ENCODE peak calls at places on chromosomes 13 and 19, in eight cellular contexts. A is astrocyte, D is epithelial cell of proximal tubule, W is cardiac muscle cell, S is Peyer's patch, M is psoas muscle, G is upper lobe of right lung, B is astrocyte of the cerebellum. Q is an unnamed sample.

GRCh38 chr13:97849305-97849704 is 104.2 kb upstream of the IPO5 start:
- DNase-seq in A (peak; percentile 18), D (peak; percentile 13), W (peak; percentile 19), S (no peak), M (no peak), G (no peak), B (no peak), Q (peak; percentile 63)

GRCh38 chr19:16259385-16260159 is 61.9 kb downstream of the AP1M1 start:
- DNase-seq in A (no peak), D (no peak), W (no peak), S (peak; percentile 90), M (no peak), G (no peak), B (no peak), Q (no peak)

GRCh38 chr13:48068036-48068435 is 26.9 kb downstream of the MED4 start:
- DNase-seq in A (no peak), D (no peak), W (no peak), S (no peak), M (no peak), G (no peak), B (no peak), Q (no peak)

GRCh38 chr19:6223461-6224307 is 56.1 kb downstream of the MLLT1 start:
- DNase-seq in A (no peak), D (no peak), W (no peak), S (no peak), M (peak; percentile 33), G (no peak), B (no peak), Q (no peak)

GRCh38 chr19:45470147-45471081 is 2.6 kb downstream of the FOSB start:
- DNase-seq in A (peak; percentile 91), D (no peak), W (peak; percentile 51), S (no peak), M (peak; percentile 33), G (peak; percentile 69), B (no peak), Q (peak; percentile 25)

GRCh38 chr13:34430294-34430693 is 511.8 kb upstream of the NBEA start:
- DNase-seq in A (peak; percentile 82), D (no peak), W (no peak), S (no peak), M (no peak), G (no peak), B (peak; percentile 11), Q (peak; percentile 19)

GRCh38 chr19:30479231-30479630 is 107.0 kb downstream of the ZNF536 start:
- DNase-seq in A (no peak), D (no peak), W (no peak), S (no peak), M (no peak), G (no peak), B (no peak), Q (no peak)

GRCh38 chr19:49546825-49547565 is 19.2 kb downstream of the RCN3 start:
- DNase-seq in A (peak; percentile 73), D (peak; percentile 43), W (peak; percentile 89), S (peak; percentile 83), M (no peak), G (no peak), B (peak; percentile 86), Q (peak; percentile 93)

GRCh38 chr19:49801966-49802661 is 11.0 kb downstream of the FUZ start:
- DNase-seq in A (peak; percentile 73), D (no peak), W (peak; percentile 92), S (peak; percentile 49), M (peak; percentile 94), G (no peak), B (peak; percentile 66), Q (peak; percentile 93)

GRCh38 chr13:67643656-67644055 is 413.5 kb upstream of the PCDH9 start:
- DNase-seq in A (no peak), D (no peak), W (peak; percentile 10), S (no peak), M (no peak), G (no peak), B (no peak), Q (no peak)

GRCh38 chr13:98372886-98373285 is 195.8 kb upstream of the RNF113B start:
- DNase-seq in A (peak; percentile 59), D (no peak), W (peak; percentile 73), S (no peak), M (no peak), G (no peak), B (peak; percentile 19), Q (peak; percentile 91)

GRCh38 chr19:8097198-8097597 is 44.6 kb downstream of the CCL25 start:
- DNase-seq in A (no peak), D (no peak), W (no peak), S (no peak), M (no peak), G (no peak), B (no peak), Q (no peak)

GRCh38 chr13:111893071-111893606 is 173.8 kb upstream of the SOX1 start:
- DNase-seq in A (no peak), D (no peak), W (peak; percentile 81), S (peak; percentile 4), M (no peak), G (no peak), B (no peak), Q (peak; percentile 1)

GRCh38 chr19:43928820-43929219 is 6.3 kb downstream of the ZNF45 start:
- DNase-seq in A (no peak), D (no peak), W (no peak), S (no peak), M (no peak), G (no peak), B (no peak), Q (no peak)

GRCh38 chr13:100751826-100752225 is 77.2 kb upstream of the TMTC4 start:
- DNase-seq in A (no peak), D (no peak), W (no peak), S (no peak), M (no peak), G (no peak), B (no peak), Q (no peak)

GRCh38 chr13:44801990-44802389 is 187.3 kb downstream of the NUFIP1 start:
- DNase-seq in A (peak; percentile 80), D (no peak), W (no peak), S (no peak), M (no peak), G (no peak), B (peak; percentile 63), Q (peak; percentile 91)

GRCh38 chr19:589693-590395 is at the start of gene HCN2:
- DNase-seq in A (no peak), D (no peak), W (peak; percentile 42), S (no peak), M (no peak), G (no peak), B (no peak), Q (no peak)

GRCh38 chr13:44425041-44425814 is 51.6 kb downstream of the SERP2 start:
- DNase-seq in A (no peak), D (no peak), W (no peak), S (no peak), M (no peak), G (no peak), B (no peak), Q (no peak)

GRCh38 chr19:38853214-38853613 is 3.4 kb upstream of the HNRNPL start:
- DNase-seq in A (no peak), D (no peak), W (no peak), S (no peak), M (no peak), G (no peak), B (no peak), Q (no peak)

GRCh38 chr19:38851622-38852230 is 1.9 kb upstream of the HNRNPL start:
- DNase-seq in A (peak; percentile 73), D (no peak), W (peak; percentile 96), S (peak; percentile 96), M (peak; percentile 96), G (peak; percentile 97), B (peak; percentile 71), Q (peak; percentile 95)

GRCh38 chr19:38850231-38850975 is 617 bp upstream of the HNRNPL start:
- DNase-seq in A (peak; percentile 100), D (peak; percentile 100), W (peak; percentile 100), S (peak; percentile 100), M (peak; percentile 99), G (peak; percentile 99), B (peak; percentile 100), Q (peak; percentile 100)

GRCh38 chr19:38850976-38851621 is 1.3 kb upstream of the HNRNPL start:
- DNase-seq in A (no peak), D (no peak), W (no peak), S (no peak), M (no peak), G (peak; percentile 76), B (no peak), Q (peak; percentile 20)

GRCh38 chr19:38852231-38853044 is 2.7 kb upstream of the HNRNPL start:
- DNase-seq in A (peak; percentile 59), D (no peak), W (no peak), S (peak; percentile 66), M (peak; percentile 56), G (peak; percentile 86), B (no peak), Q (peak; percentile 58)
- TF ChIP-seq CTCF in A (no peak), D (no peak), W (no peak), S (no peak), M (no peak), G (no peak), B (no peak), Q (no peak)

DNA sequence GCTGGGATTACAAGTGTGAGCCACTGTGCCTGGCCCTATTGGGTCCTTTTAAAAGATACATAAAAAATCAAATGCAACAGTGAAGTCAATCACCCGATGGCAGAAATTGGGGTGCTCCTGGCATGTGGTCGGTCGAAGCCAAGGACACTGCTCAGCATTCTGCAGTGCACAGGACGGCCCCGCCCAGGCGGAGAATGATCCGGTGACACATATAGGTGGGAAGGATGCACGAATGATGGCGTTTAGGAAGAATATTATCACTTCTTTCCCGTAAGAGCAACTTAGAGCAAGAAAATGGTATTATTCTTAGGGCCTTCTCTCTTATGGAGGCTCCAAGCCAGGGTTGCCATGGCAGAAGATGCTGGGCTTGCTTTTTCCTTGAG is 3.2 kb upstream of the GP6 start:
- DNase-seq in A (no peak), D (no peak), W (no peak), S (no peak), M (no peak), G (peak; percentile 44), B (no peak), Q (no peak)
- H3K4me3 ChIP-seq in A (no peak overlapping the region), D (no peak overlapping the region), W (no peak overlapping the region), S (no peak overlapping the region), M (no peak overlapping the region), G (no peak overlapping the region), B (no peak overlapping the region), Q (no peak overlapping the region)

GRCh38 chr13:103799028-103799427 is 732.8 kb upstream of the SLC10A2 start:
- DNase-seq in A (no peak), D (no peak), W (no peak), S (no peak), M (no peak), G (no peak), B (no peak), Q (peak; percentile 2)
- TF ChIP-seq CTCF in A (no peak), D (no peak), W (no peak), S (no peak), M (no peak), G (no peak), B (no peak), Q (no peak)

DNA sequence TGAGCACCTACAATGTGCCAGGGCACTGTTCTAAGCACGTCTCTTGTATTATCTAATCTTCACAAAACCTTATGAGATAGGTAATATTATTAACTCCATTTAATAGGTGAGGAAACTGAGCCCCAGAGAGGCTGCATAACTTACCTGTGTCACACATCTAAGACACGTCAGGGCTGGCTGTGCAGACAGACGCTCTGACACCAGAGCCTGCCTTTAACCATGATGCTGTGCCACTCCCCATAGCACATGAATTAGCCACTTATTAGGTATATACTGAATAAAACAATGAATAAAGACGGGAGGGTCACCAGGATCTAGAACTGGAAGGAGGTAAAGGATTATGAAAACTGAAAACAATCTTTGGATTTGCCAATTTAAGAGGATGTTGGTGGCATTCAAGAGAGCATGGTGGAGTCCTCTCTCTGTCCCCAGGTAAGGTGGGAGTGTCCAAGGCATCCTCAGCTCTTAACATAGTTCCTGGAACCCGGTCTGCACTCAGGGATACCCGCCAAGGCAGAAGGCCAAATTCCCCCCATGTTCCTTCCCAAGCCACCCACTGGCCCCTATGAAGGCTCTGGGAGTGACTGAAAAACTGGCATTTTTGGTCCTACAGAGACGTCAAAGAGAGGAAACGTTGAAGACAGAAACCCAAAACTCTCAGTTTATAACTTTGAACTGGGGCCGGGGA is 479.7 kb downstream of the FOXO1 start:
- DNase-seq in A (no peak), D (no peak), W (no peak), S (no peak), M (no peak), G (no peak), B (no peak), Q (no peak)
- H3K4me3 ChIP-seq in A (no peak overlapping the region), D (no peak overlapping the region), W (no peak overlapping the region), S (no peak overlapping the region), M (no peak overlapping the region), G (no peak overlapping the region), B (no peak overlapping the region), Q (no peak overlapping the region)